ENCODE peak calls at places on chromosomes 12 and 14, in five cellular contexts. Z, E, P, V and I are unnamed samples.

GRCh38 chr14:53715390-53715730 is 241.3 kb downstream of the BMP4 start:
- DNase-seq in V (no peak), P (peak; percentile 60), Z (no peak), E (no peak), I (no peak)

GRCh38 chr14:87131879-87132278 is 861.1 kb downstream of the GALC start:
- DNase-seq in E (no peak), P (no peak), Z (no peak), V (no peak), I (no peak)

GRCh38 chr14:34098045-34098984 is 147.4 kb upstream of the EGLN3 start:
- DNase-seq in E (no peak), V (peak; percentile 3), Z (no peak), P (peak; percentile 43), I (no peak)

GRCh38 chr12:51051787-51052186 is 3.7 kb downstream of the LETMD1 start:
- DNase-seq in V (no peak), Z (no peak), E (no peak), P (no peak), I (no peak)

GRCh38 chr14:33941727-33942126 is 9.1 kb downstream of the EGLN3 start:
- DNase-seq in E (no peak), V (no peak), P (no peak), Z (no peak), I (no peak)

GRCh38 chr12:46201284-46201789 is 67.5 kb downstream of the SLC38A1 start:
- DNase-seq in V (no peak), E (no peak), Z (no peak), P (no peak), I (no peak)

GRCh38 chr14:96229315-96229714 is 24.7 kb downstream of the BDKRB2 start:
- DNase-seq in P (no peak), V (no peak), E (no peak), Z (no peak), I (no peak)

GRCh38 chr12:9787340-9787737 is 26.6 kb upstream of the CD69 start:
- DNase-seq in P (peak; percentile 26), E (no peak), V (no peak), Z (no peak), I (no peak)

GRCh38 chr14:96104469-96105057 is 65.4 kb downstream of the C14orf132 start:
- DNase-seq in P (peak; percentile 99), E (no peak), V (no peak), Z (peak; percentile 36), I (no peak)

GRCh38 chr12:2417761-2418160 is 365.0 kb downstream of the CACNA1C start:
- DNase-seq in E (no peak), V (no peak), Z (no peak), P (no peak), I (no peak)